ENCODE peak calls at places on chromosomes 16 and 17, in four cellular contexts. One of them, this sample, is unnamed.

GRCh38 chr17:49180998-49181635 is 29.3 kb downstream of the GNGT2 start:
- DNase-seq in IMR-90: no peak
- DNase-seq in H9: no peak
- DNase-seq in H1: no peak
- DNase-seq in this sample: peak; percentile 45

GRCh38 chr17:48555616-48556533 is 11.0 kb upstream of the HOXB2 start:
- DNase-seq in IMR-90: peak; percentile 63
- DNase-seq in H9: peak; percentile 69
- DNase-seq in H1: no peak
- DNase-seq in this sample: no peak

GRCh38 chr17:60631119-60631518 is 31.1 kb downstream of the PPM1D start:
- DNase-seq in IMR-90: no peak
- DNase-seq in H9: no peak
- DNase-seq in H1: no peak
- DNase-seq in this sample: no peak

GRCh38 chr16:15682105-15682570 is 32.1 kb downstream of the NDE1 start:
- DNase-seq in IMR-90: peak; percentile 84
- DNase-seq in H9: peak; percentile 55
- DNase-seq in H1: peak; percentile 48
- DNase-seq in this sample: peak; percentile 76

GRCh38 chr17:27428781-27429505 is 27.3 kb upstream of the KSR1 start:
- DNase-seq in IMR-90: no peak
- DNase-seq in H9: no peak
- DNase-seq in H1: no peak
- DNase-seq in this sample: no peak

GRCh38 chr17:13646411-13646810 is 44.7 kb upstream of the HS3ST3A1 start:
- DNase-seq in IMR-90: peak; percentile 28
- DNase-seq in H9: no peak
- DNase-seq in H1: no peak
- DNase-seq in this sample: peak; percentile 17

GRCh38 chr17:19022747-19023146 is 18.2 kb upstream of the FAM83G start:
- DNase-seq in IMR-90: no peak
- DNase-seq in H9: no peak
- DNase-seq in H1: no peak
- DNase-seq in this sample: no peak

GRCh38 chr17:66240013-66240412 is 10.8 kb upstream of the APOH start:
- DNase-seq in IMR-90: no peak
- DNase-seq in H9: no peak
- DNase-seq in H1: no peak
- DNase-seq in this sample: no peak

GRCh38 chr17:82050761-82051641 is 610 bp downstream of the RFNG start:
- DNase-seq in IMR-90: no peak
- DNase-seq in H9: no peak
- DNase-seq in H1: no peak
- DNase-seq in this sample: no peak

GRCh38 chr17:76139801-76140660 is 1.0 kb downstream of the FOXJ1 start:
- DNase-seq in IMR-90: no peak
- DNase-seq in H9: peak; percentile 64
- DNase-seq in H1: peak; percentile 73
- DNase-seq in this sample: no peak

GRCh38 chr16:74902161-74902560 is 82.8 kb downstream of the WDR59 start:
- DNase-seq in IMR-90: no peak
- DNase-seq in H9: no peak
- DNase-seq in H1: no peak
- DNase-seq in this sample: no peak

GRCh38 chr17:80986816-80987480 is 4.7 kb upstream of the CHMP6 start:
- DNase-seq in IMR-90: no peak
- DNase-seq in H9: no peak
- DNase-seq in H1: no peak
- DNase-seq in this sample: no peak

GRCh38 chr16:85225291-85225690 is 113.0 kb upstream of the CIBAR2 start:
- DNase-seq in IMR-90: no peak
- DNase-seq in H9: no peak
- DNase-seq in H1: no peak
- DNase-seq in this sample: no peak

GRCh38 chr17:66826856-66827255 is 8.1 kb upstream of the CACNG5 start:
- DNase-seq in IMR-90: no peak
- DNase-seq in H9: no peak
- DNase-seq in H1: no peak
- DNase-seq in this sample: no peak

GRCh38 chr17:44910231-44911106 is 4.8 kb downstream of the GFAP start:
- DNase-seq in IMR-90: no peak
- DNase-seq in H9: no peak
- DNase-seq in H1: no peak
- DNase-seq in this sample: no peak

GRCh38 chr17:66353937-66354401 is 51.6 kb downstream of the PRKCA start:
- DNase-seq in IMR-90: peak; percentile 76
- DNase-seq in H9: no peak
- DNase-seq in H1: no peak
- DNase-seq in this sample: no peak

GRCh38 chr17:14699569-14700190 is 398.8 kb downstream of the HS3ST3B1 start:
- DNase-seq in IMR-90: no peak
- DNase-seq in H9: no peak
- DNase-seq in H1: no peak
- DNase-seq in this sample: peak; percentile 19

GRCh38 chr17:76097716-76098295 is 5.8 kb downstream of the EXOC7 start:
- DNase-seq in IMR-90: no peak
- DNase-seq in H9: no peak
- DNase-seq in H1: no peak
- DNase-seq in this sample: no peak

GRCh38 chr17:28492352-28493310 is 13.5 kb upstream of the FOXN1 start:
- DNase-seq in IMR-90: no peak
- DNase-seq in H9: no peak
- DNase-seq in H1: no peak
- DNase-seq in this sample: no peak

GRCh38 chr16:10031955-10032354 is 150.3 kb downstream of the GRIN2A start:
- DNase-seq in IMR-90: no peak
- DNase-seq in H9: no peak
- DNase-seq in H1: no peak
- DNase-seq in this sample: no peak

GRCh38 chr17:269616-270514 is 82.7 kb downstream of the RPH3AL start:
- DNase-seq in IMR-90: no peak
- DNase-seq in H9: no peak
- DNase-seq in H1: peak; percentile 41
- DNase-seq in this sample: no peak

GRCh38 chr16:66188786-66189725 is 177.4 kb upstream of the CDH5 start:
- DNase-seq in IMR-90: peak; percentile 74
- DNase-seq in H9: no peak
- DNase-seq in H1: peak; percentile 30
- DNase-seq in this sample: no peak

GRCh38 chr16:84777435-84777834 is 42.4 kb upstream of the CRISPLD2 start:
- DNase-seq in IMR-90: no peak
- DNase-seq in H9: no peak
- DNase-seq in H1: no peak
- DNase-seq in this sample: no peak

GRCh38 chr17:77592503-77592902 is 366.0 kb upstream of the TNRC6C start:
- DNase-seq in IMR-90: no peak
- DNase-seq in H9: no peak
- DNase-seq in H1: no peak
- DNase-seq in this sample: no peak

GRCh38 chr16:26981266-26981938 is 85.3 kb upstream of the C16orf82 start:
- DNase-seq in IMR-90: peak; percentile 93
- DNase-seq in H9: no peak
- DNase-seq in H1: no peak
- DNase-seq in this sample: no peak

GRCh38 chr17:1010086-1010450 is 13.1 kb downstream of the TIMM22 start:
- DNase-seq in IMR-90: no peak
- DNase-seq in H9: no peak
- DNase-seq in H1: no peak
- DNase-seq in this sample: no peak

GRCh38 chr16:54414671-54415070 is 128.1 kb upstream of the IRX3 start:
- DNase-seq in IMR-90: no peak
- DNase-seq in H9: no peak
- DNase-seq in H1: no peak
- DNase-seq in this sample: no peak

GRCh38 chr16:7437135-7437534 is 104.5 kb downstream of the RBFOX1 start:
- DNase-seq in IMR-90: no peak
- DNase-seq in H9: no peak
- DNase-seq in H1: no peak
- DNase-seq in this sample: no peak

GRCh38 chr17:5050281-5050680 is 15.1 kb upstream of the SLC52A1 start:
- DNase-seq in IMR-90: peak; percentile 20
- DNase-seq in H9: no peak
- DNase-seq in H1: no peak
- DNase-seq in this sample: peak; percentile 98

GRCh38 chr16:526181-527014 is 1.1 kb upstream of the CAPN15 start:
- DNase-seq in IMR-90: peak; percentile 40
- DNase-seq in H9: no peak
- DNase-seq in H1: no peak
- DNase-seq in this sample: peak; percentile 83

GRCh38 chr17:42135664-42136653 is 13.4 kb downstream of the HSPB9 start:
- DNase-seq in IMR-90: peak; percentile 85
- DNase-seq in H9: peak; percentile 82
- DNase-seq in H1: no peak
- DNase-seq in this sample: peak; percentile 22

GRCh38 chr17:3770471-3770870 is 30.5 kb downstream of the ITGAE start:
- DNase-seq in IMR-90: no peak
- DNase-seq in H9: no peak
- DNase-seq in H1: no peak
- DNase-seq in this sample: no peak

GRCh38 chr16:50809561-50809960 is 67.7 kb downstream of the CYLD start:
- DNase-seq in IMR-90: no peak
- DNase-seq in H9: no peak
- DNase-seq in H1: no peak
- DNase-seq in this sample: no peak

DNA sequence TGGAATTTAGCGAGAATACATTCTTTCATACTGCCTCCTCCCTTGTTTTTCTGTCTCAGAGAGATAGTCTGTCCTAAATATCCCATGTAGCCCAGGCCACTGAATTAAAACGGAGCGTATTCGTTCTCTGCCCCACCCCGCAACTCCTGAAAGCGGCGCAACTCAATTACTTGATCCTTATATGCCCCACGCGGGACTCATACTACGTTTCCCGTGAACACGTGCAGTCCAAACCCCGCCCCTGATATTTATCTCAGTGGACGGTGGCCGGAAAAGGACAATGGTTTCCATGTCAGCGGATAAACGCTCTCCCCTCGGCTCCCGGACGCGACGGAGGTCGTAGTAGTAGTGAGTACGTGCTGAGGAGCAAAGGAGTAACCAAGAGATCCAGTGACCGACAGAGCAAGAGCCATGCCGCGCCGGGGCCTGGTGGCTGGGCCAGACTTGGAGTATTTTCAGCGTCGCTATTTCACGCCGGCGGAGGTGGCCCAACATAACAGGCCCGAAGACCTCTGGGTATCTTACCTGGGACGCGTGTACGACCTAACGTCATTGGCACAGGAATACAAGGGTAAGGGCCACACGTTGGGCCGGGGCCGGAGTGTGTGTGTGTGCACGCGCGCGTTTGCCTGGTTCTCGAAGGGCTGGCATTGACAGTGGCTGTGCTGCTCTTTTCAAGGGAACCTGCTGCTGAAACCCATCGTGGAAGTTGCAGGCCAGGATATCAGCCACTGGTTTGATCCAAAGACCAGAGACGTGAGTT is at the start of gene CYB5D1:
- DNase-seq in IMR-90: peak; percentile 93
- DNase-seq in H9: peak; percentile 93
- DNase-seq in H1: peak; percentile 91
- DNase-seq in this sample: peak; percentile 80
- H3K4ac ChIP-seq in IMR-90: peak within 1 kb of the TSS; percentile 97
- H3K4ac ChIP-seq in H9: no peak within 1 kb of the TSS
- H3K4ac ChIP-seq in H1: peak within 1 kb of the TSS; percentile 93
- H3K4ac ChIP-seq in this sample: peak within 1 kb of the TSS; percentile 24

GRCh38 chr16:56964243-56965148 is 2.7 kb downstream of the CETP start:
- DNase-seq in IMR-90: peak; percentile 84
- DNase-seq in H9: peak; percentile 94
- DNase-seq in H1: peak; percentile 100
- DNase-seq in this sample: peak; percentile 87
- H2AFZ ChIP-seq in IMR-90: peak overlapping the region; percentile 6
- H2AFZ ChIP-seq in H9: peak overlapping the region; percentile 76
- H2AFZ ChIP-seq in H1: peak overlapping the region; percentile 99
- H2AFZ ChIP-seq in this sample: no peak overlapping the region

DNA sequence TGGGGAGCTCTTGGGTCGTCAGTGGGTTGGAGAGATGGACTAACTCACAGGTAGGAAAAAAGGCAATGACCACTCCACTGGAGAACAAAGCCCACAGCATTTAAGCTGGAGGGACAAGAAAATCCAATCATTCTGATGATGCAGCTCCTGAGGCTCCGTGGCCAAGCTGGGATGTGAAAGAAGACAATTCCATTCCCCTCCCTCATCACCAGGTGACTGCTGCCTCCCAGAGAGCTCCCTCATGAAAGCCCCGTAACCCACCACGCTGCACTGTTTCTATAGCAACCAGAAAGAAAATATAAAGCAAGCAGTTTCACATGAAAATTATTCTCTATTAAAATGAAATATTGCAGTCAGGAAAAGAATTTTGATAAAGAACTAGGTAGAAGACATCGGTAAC is 15.2 kb downstream of the ANKRD11 start:
- DNase-seq in IMR-90: no peak
- DNase-seq in H9: no peak
- DNase-seq in H1: no peak
- DNase-seq in this sample: peak; percentile 21
- H3K9ac ChIP-seq in IMR-90: no peak overlapping the region
- H3K9ac ChIP-seq in H9: no peak overlapping the region
- H3K9ac ChIP-seq in H1: no peak overlapping the region
- H3K9ac ChIP-seq in this sample: no peak overlapping the region

DNA sequence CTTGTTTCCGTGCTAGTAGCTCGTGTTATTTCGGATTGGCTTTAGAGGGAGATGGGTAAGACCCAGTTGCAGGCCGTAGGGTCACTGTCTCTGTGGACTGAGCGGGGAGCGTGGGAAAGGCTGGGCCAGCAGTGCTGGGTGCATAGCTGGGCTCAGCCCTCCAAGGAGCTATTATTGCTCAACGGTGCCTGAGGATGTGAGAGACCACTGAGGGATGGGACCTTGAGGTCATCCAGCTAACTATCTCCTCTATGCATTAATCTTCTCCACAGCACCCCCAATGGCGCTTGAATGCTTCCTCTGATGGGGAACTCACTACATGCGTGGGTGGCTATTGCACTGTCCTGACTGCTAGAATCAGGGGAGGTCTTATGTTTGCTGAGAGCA is 126.1 kb upstream of the FOXF1 start:
- DNase-seq in IMR-90: no peak
- DNase-seq in H9: no peak
- DNase-seq in H1: no peak
- DNase-seq in this sample: no peak
- H3K4ac ChIP-seq in IMR-90: peak overlapping the region; percentile 85
- H3K4ac ChIP-seq in H9: no peak overlapping the region
- H3K4ac ChIP-seq in H1: no peak overlapping the region
- H3K4ac ChIP-seq in this sample: no peak overlapping the region

This sample was measured in trophoblast cell.